ENCODE peak calls at places on chromosomes 16 and 17, in ten cellular contexts. O is Panc1, E is adipocyte, K is AG04449, H is AG10803, Q is cardiac fibroblast, I is A549, P is astrocyte of the spinal cord, Z is fibroblast of lung, F is foreskin fibroblast. B is an unnamed sample.

GRCh38 chr16:80027007-80027965 is 426.7 kb upstream of the MAF start:
- DNase-seq in O (peak), E (peak), K (peak), H (peak), Q (peak), I (peak), P (peak), Z (peak), F (peak), B (peak)

GRCh38 chr16:55052335-55053070 is 121.8 kb downstream of the IRX5 start:
- DNase-seq in O (no peak), E (peak), K (no peak), H (no peak), Q (no peak), I (no peak), P (no peak), Z (no peak), F (peak), B (peak)

GRCh38 chr16:2027024-2028010 is 615 bp downstream of the NHERF2 start:
- DNase-seq in O (no peak), E (peak), K (no peak), H (peak), Q (peak), I (no peak), P (no peak), Z (no peak), F (peak), B (no peak)

GRCh38 chr17:81385320-81386111 is 9.7 kb upstream of the BAHCC1 start:
- DNase-seq in O (no peak), E (no peak), K (no peak), H (no peak), Q (peak), I (no peak), P (no peak), Z (peak), F (peak), B (peak)

GRCh38 chr17:19313066-19313745 is 49.3 kb downstream of the B9D1 start:
- DNase-seq in O (no peak), E (no peak), K (no peak), H (no peak), Q (no peak), I (no peak), P (no peak), Z (no peak), F (no peak), B (no peak)

GRCh38 chr17:1000597-1001490 is 3.9 kb downstream of the TIMM22 start:
- DNase-seq in O (no peak), E (peak), K (no peak), H (peak), Q (peak), I (no peak), P (peak), Z (peak), F (peak), B (peak)

GRCh38 chr17:33871720-33872535 is 383.2 kb upstream of the CCL2 start:
- DNase-seq in O (peak), E (no peak), K (no peak), H (peak), Q (no peak), I (peak), P (peak), Z (no peak), F (no peak), B (no peak)

GRCh38 chr17:53150101-53150698 is 672.5 kb upstream of the KIF2B start:
- DNase-seq in O (no peak), E (no peak), K (no peak), H (no peak), Q (peak), I (no peak), P (no peak), Z (peak), F (no peak), B (no peak)

GRCh38 chr17:56785396-56785795 is 48.3 kb downstream of the C17orf67 start:
- DNase-seq in O (no peak), E (peak), K (no peak), H (peak), Q (no peak), I (no peak), P (peak), Z (no peak), F (peak), B (peak)

GRCh38 chr17:79706931-79707382 is 23.8 kb upstream of the ENPP7 start:
- DNase-seq in O (no peak), E (no peak), K (no peak), H (peak), Q (peak), I (no peak), P (no peak), Z (peak), F (peak), B (peak)

GRCh38 chr16:85309656-85310587 is 197.7 kb upstream of the CIBAR2 start:
- DNase-seq in O (no peak), E (no peak), K (no peak), H (no peak), Q (no peak), I (no peak), P (no peak), Z (no peak), F (no peak), B (no peak)

GRCh38 chr17:43745541-43745940 is 13.1 kb downstream of the SOST start:
- DNase-seq in O (no peak), E (no peak), K (no peak), H (no peak), Q (no peak), I (no peak), P (no peak), Z (no peak), F (no peak), B (no peak)

GRCh38 chr16:31453255-31454204 is 5.8 kb upstream of the ARMC5 start:
- DNase-seq in O (no peak), E (peak), K (no peak), H (peak), Q (peak), I (no peak), P (peak), Z (peak), F (peak), B (peak)

GRCh38 chr17:44069974-44070454 is 521 bp upstream of the G6PC3 start:
- DNase-seq in O (no peak), E (peak), K (no peak), H (peak), Q (peak), I (peak), P (no peak), Z (no peak), F (peak), B (peak)

GRCh38 chr17:27983853-27984252 is 58.6 kb upstream of the NLK start:
- DNase-seq in O (no peak), E (no peak), K (no peak), H (no peak), Q (no peak), I (no peak), P (no peak), Z (no peak), F (no peak), B (no peak)

GRCh38 chr16:88784074-88784855 is 755 bp downstream of the PIEZO1 start:
- DNase-seq in O (no peak), E (peak), K (no peak), H (peak), Q (peak), I (peak), P (peak), Z (peak), F (peak), B (peak)

GRCh38 chr17:63774982-63775290 is 966 bp downstream of the DDX42 start:
- DNase-seq in O (no peak), E (peak), K (no peak), H (peak), Q (peak), I (no peak), P (no peak), Z (peak), F (peak), B (peak)

GRCh38 chr16:11042205-11042604 is 97.8 kb downstream of the CLEC16A start:
- DNase-seq in O (no peak), E (no peak), K (no peak), H (no peak), Q (no peak), I (no peak), P (no peak), Z (no peak), F (no peak), B (no peak)

GRCh38 chr17:4738136-4739121 is 1.2 kb upstream of the ZMYND15 start:
- DNase-seq in O (no peak), E (no peak), K (no peak), H (no peak), Q (no peak), I (no peak), P (no peak), Z (no peak), F (no peak), B (no peak)

GRCh38 chr16:66977341-66978113 is 10.9 kb upstream of the CES4A start:
- DNase-seq in O (peak), E (peak), K (no peak), H (peak), Q (peak), I (peak), P (peak), Z (peak), F (peak), B (peak)

GRCh38 chr17:77839324-77840155 is 119.0 kb upstream of the TNRC6C start:
- DNase-seq in O (no peak), E (no peak), K (no peak), H (no peak), Q (no peak), I (no peak), P (no peak), Z (no peak), F (no peak), B (no peak)

GRCh38 chr17:47945080-47945479 is 3.7 kb downstream of the PNPO start:
- DNase-seq in O (no peak), E (no peak), K (no peak), H (peak), Q (peak), I (no peak), P (no peak), Z (no peak), F (no peak), B (no peak)

GRCh38 chr16:15041260-15042011 is 14.4 kb downstream of the NTAN1 start:
- DNase-seq in O (no peak), E (peak), K (no peak), H (peak), Q (peak), I (no peak), P (peak), Z (peak), F (peak), B (peak)

GRCh38 chr17:81096741-81097133 is 61.8 kb downstream of the BAIAP2 start:
- DNase-seq in O (no peak), E (no peak), K (no peak), H (no peak), Q (peak), I (no peak), P (no peak), Z (no peak), F (no peak), B (peak)

GRCh38 chr16:31265329-31266245 is 5.8 kb downstream of the ITGAM start:
- DNase-seq in O (no peak), E (no peak), K (no peak), H (no peak), Q (no peak), I (peak), P (no peak), Z (no peak), F (no peak), B (peak)

DNA sequence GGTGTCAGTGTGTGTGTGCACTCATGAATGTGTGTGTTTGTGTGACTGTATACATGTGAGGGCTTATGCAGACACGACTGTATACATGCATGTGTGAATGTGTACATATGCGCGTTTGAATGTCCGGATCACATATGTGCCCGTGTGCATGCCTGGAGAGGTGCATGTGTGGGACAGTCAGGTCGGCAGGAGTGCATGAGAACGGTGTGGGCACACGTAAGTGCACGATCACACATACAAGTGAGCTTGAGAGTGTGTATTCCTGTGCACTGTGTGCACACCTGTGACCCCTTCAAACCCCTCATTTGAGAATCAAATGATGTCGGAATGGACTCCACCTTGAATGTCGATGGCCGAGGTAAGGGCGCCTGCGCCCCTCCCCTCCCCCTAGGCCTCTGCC is 694 bp upstream of the NGFR start:
- DNase-seq in O (no peak), E (no peak), K (no peak), H (no peak), Q (no peak), I (no peak), P (no peak), Z (no peak), F (no peak), B (no peak)
- H3K4me3 ChIP-seq in O (no peak), E (no peak), K (no peak), H (no peak), Q (no peak), I (peak), P (no peak), Z (no peak), F (no peak), B (no peak)

GRCh38 chr17:61670691-61671090 is 79.7 kb upstream of the NACA2 start:
- DNase-seq in O (no peak), E (no peak), K (no peak), H (no peak), Q (no peak), I (no peak), P (no peak), Z (no peak), F (no peak), B (no peak)
- H3K4me3 ChIP-seq in O (no peak), E (no peak), K (no peak), H (no peak), Q (no peak), I (no peak), P (no peak), Z (no peak), F (no peak), B (no peak)

DNA sequence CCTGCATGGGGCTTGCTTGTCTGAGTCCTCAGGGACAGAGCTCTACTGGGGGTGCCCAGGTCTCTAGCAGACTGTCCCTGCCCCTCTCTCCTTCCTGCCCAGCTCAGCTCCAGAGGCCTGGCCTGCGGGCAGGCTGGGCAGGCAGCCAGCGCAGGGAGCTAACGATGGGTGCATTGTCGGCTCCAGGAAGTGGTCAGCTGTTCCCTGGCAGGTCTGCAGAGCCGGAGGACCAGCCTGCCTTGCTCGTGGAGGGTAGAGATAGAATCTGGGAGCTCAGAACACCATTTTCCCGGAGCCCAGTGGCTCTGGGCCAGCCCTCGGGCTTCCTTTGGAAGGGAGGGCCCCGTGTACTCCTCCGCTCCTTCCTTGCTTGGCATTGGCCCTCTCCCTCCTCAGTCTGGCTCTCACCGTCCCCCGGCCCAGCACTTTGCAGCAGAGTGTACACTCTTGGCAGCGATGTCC is 189.6 kb downstream of the RAB11FIP4 start:
- DNase-seq in O (no peak), E (peak), K (no peak), H (peak), Q (peak), I (no peak), P (peak), Z (peak), F (peak), B (peak)
- H3K4me3 ChIP-seq in O (no peak), E (peak), K (no peak), H (no peak), Q (no peak), I (no peak), P (no peak), Z (no peak), F (no peak), B (no peak)

DNA sequence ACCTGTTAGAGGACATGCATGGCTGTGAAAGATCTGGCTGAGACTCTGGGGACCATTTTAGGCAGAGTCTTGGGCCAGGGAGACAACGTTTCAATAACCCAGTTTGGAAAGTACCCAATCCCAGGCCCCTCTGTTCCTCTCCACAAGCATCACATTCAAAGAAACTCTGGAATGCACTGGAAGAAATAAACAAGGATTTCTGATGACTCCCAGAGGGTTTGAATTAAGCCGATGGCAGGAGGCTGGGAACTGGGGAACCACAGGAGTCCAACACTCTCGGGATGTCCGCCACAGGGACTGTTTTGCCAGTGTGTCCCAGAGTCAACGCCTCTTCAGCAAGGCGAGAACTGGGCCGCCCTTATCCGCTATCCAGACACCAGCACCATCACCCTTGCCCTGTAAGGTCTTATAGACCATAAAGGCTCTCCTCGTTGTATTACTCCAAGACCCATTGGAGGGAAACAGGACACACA is 3.3 kb downstream of the PMP22 start:
- DNase-seq in O (no peak), E (peak), K (no peak), H (peak), Q (peak), I (peak), P (peak), Z (peak), F (peak), B (peak)
- H3K4me3 ChIP-seq in O (peak), E (peak), K (peak), H (peak), Q (peak), I (peak), P (peak), Z (peak), F (peak), B (peak)

DNA sequence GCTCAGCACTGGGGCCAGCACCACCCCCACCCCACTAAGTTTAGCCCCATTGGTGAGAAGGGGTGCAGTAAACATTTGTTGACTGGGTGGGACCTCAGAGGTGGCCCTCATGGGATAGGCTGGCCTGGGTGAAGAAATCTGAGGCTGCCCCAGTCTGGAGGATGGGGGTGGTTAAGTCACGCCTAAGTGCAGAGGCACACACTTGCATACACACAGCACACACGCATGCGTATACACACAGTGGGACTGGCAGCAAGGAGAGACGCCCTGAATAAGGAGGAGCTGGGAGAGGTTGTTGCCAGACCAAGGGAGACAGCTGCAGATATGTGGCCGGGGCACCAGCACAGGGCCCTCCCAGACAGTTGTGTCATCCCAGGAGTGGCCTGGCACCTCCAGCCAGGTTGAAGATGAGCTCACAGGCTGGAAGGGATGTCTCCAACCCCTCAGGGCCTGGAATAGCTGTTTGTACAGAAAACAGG is 3.0 kb upstream of the BCAR1 start:
- DNase-seq in O (no peak), E (peak), K (no peak), H (peak), Q (peak), I (peak), P (no peak), Z (peak), F (peak), B (peak)
- H3K4me3 ChIP-seq in O (no peak), E (no peak), K (no peak), H (no peak), Q (no peak), I (no peak), P (no peak), Z (no peak), F (no peak), B (no peak)

GRCh38 chr17:60139438-60140285 is 10.1 kb upstream of the CA4 start:
- DNase-seq in O (no peak), E (peak), K (no peak), H (peak), Q (peak), I (peak), P (peak), Z (peak), F (peak), B (peak)
- H3K4me3 ChIP-seq in O (no peak), E (peak), K (peak), H (no peak), Q (peak), I (no peak), P (no peak), Z (no peak), F (no peak), B (no peak)

GRCh38 chr17:58593121-58593520 is 78.7 kb upstream of the MTMR4 start:
- DNase-seq in O (no peak), E (no peak), K (no peak), H (no peak), Q (no peak), I (no peak), P (no peak), Z (no peak), F (no peak), B (no peak)
- H3K4me3 ChIP-seq in O (no peak), E (no peak), K (no peak), H (no peak), Q (no peak), I (no peak), P (no peak), Z (no peak), F (no peak), B (no peak)

DNA sequence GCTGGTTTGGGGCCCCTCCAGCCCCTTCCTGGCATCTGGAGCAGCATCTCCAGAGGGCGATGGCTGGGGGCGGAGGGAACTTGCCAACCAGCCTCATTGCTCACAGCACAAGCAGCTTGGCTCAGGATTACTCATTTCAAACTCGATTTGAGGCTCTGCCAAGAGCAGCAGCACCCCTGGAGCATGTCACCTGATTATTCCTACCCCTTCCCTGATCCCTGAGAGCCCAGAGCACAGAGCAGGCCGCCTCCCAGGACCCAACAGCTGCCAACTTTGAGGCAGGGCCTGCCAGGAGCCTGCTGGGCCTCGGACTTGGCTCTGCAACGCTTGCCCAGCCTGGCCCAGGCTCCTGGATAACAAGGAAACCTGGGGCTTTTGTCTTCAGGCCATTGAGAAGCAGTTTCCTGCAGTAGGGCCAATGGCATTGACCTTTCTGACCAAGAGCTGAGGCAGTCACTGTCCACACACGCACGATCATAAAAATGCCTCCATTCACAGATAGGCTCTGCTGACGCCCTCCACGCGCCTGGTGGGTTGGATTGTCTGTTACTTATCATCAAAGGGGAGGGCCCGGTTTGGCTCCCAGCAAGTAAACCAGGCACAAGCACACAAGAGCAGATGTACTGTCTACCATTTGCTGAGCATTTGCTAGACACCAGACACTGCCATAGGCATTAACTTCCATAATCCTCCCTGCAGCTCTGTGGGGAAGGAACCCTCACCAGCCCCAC is 406.6 kb upstream of the EEF2KMT start:
- DNase-seq in O (no peak), E (no peak), K (no peak), H (no peak), Q (no peak), I (no peak), P (peak), Z (no peak), F (peak), B (no peak)
- H3K4me3 ChIP-seq in O (no peak), E (no peak), K (no peak), H (no peak), Q (no peak), I (no peak), P (no peak), Z (no peak), F (no peak), B (no peak)

GRCh38 chr17:58364270-58364942 is 12.4 kb upstream of the SUPT4H1 start:
- DNase-seq in O (no peak), E (no peak), K (no peak), H (no peak), Q (peak), I (no peak), P (no peak), Z (no peak), F (no peak), B (no peak)
- H3K4me3 ChIP-seq in O (no peak), E (no peak), K (no peak), H (no peak), Q (no peak), I (no peak), P (no peak), Z (no peak), F (no peak), B (no peak)

B was measured in fibroblast of villous mesenchyme.